ENCODE peak calls at places on chromosome 7, in seven cellular contexts. C is GM10248, S is PC-3, O is cardiac muscle cell, K is fibroblast of lung, U is HCT116, A is fibroblast of mammary gland. N is an unnamed sample.

GRCh38 chr7:83732305-83732704 is 83.4 kb upstream of the SEMA3E start:
- DNase-seq in S (peak), K (peak), A (no peak), C (no peak), U (no peak), O (no peak), N (no peak)

GRCh38 chr7:34153680-34154270 is 248.4 kb downstream of the BMPER start:
- DNase-seq in S (no peak), K (peak), U (no peak), A (peak), O (peak), C (no peak), N (no peak)

GRCh38 chr7:3294432-3295100 is 6.5 kb upstream of the SDK1 start:
- DNase-seq in U (no peak), S (peak), O (no peak), A (no peak), C (no peak), K (no peak), N (no peak)

GRCh38 chr7:127905491-127906330 is 125.5 kb downstream of the LRRC4 start:
- DNase-seq in K (no peak), A (no peak), C (no peak), O (no peak), S (peak), U (no peak), N (no peak)

GRCh38 chr7:21169667-21170605 is 257.9 kb upstream of the SP4 start:
- DNase-seq in O (no peak), A (no peak), C (no peak), U (no peak), S (no peak), K (no peak), N (peak)

GRCh38 chr7:108973075-108973474 is 403.4 kb downstream of the DNAJB9 start:
- DNase-seq in U (peak), K (no peak), O (peak), S (no peak), A (no peak), C (no peak), N (no peak)

GRCh38 chr7:136530831-136531230 is 337.6 kb upstream of the CHRM2 start:
- DNase-seq in A (no peak), K (no peak), C (no peak), S (no peak), U (no peak), O (no peak), N (no peak)

GRCh38 chr7:25844109-25844915 is 307.7 kb upstream of the NFE2L3 start:
- DNase-seq in O (peak), C (no peak), A (peak), S (no peak), U (no peak), K (no peak), N (no peak)

GRCh38 chr7:24972991-24973390 is 7.0 kb downstream of the OSBPL3 start:
- DNase-seq in C (no peak), S (peak), A (peak), U (no peak), K (peak), O (peak), N (no peak)

GRCh38 chr7:107115762-107116540 is 52.9 kb upstream of the HBP1 start:
- DNase-seq in U (no peak), S (no peak), C (no peak), K (no peak), A (no peak), O (no peak), N (no peak)
- TF ChIP-seq CTCF in U (no peak), S (no peak), C (no peak), K (no peak), A (no peak), O (no peak), N (no peak)

GRCh38 chr7:50793947-50794570 is 11.4 kb upstream of the GRB10 start:
- DNase-seq in O (no peak), A (no peak), C (no peak), S (no peak), U (no peak), K (no peak), N (no peak)

GRCh38 chr7:50793115-50793946 is 10.6 kb upstream of the GRB10 start:
- DNase-seq in K (peak), A (peak), C (no peak), S (peak), O (peak), U (no peak), N (peak)

GRCh38 chr7:50795253-50795652 is 12.6 kb upstream of the GRB10 start:
- DNase-seq in S (no peak), A (no peak), O (no peak), U (no peak), K (no peak), C (no peak), N (no peak)

GRCh38 chr7:50798126-50798525 is 15.4 kb upstream of the GRB10 start:
- DNase-seq in C (no peak), A (peak), O (no peak), K (no peak), U (no peak), S (peak), N (no peak)

DNA sequence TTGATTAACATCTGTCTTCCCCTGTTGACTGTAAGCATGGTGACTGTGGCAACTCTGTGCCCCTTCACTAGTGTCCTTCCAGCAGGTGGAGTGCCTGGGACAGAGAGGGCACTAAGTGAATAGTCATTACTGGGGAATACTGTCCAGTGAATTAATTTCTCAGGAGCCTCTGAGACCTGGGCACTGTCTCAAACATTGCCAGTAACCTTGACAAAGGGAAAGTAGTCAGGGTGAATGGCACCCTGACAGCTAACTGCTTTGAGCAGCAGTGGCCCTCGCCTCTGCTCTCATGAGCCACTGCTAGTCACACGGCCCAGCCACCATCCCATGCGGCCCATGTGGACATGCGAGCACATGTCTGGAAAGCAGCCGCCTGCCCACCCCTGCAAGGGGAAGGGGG is 13.1 kb upstream of the GRB10 start:
- DNase-seq in C (no peak), O (no peak), S (peak), K (no peak), U (no peak), A (no peak), N (no peak)
- TF ChIP-seq CTCF in C (no peak), O (no peak), S (peak), K (no peak), U (peak), A (no peak), N (no peak)

GRCh38 chr7:94295805-94296204 is 98.9 kb upstream of the COL1A2 start:
- DNase-seq in C (no peak), U (no peak), S (peak), O (peak), A (peak), K (peak), N (no peak)
- TF ChIP-seq CTCF in C (no peak), U (peak), S (peak), O (peak), A (peak), K (peak), N (no peak)

DNA sequence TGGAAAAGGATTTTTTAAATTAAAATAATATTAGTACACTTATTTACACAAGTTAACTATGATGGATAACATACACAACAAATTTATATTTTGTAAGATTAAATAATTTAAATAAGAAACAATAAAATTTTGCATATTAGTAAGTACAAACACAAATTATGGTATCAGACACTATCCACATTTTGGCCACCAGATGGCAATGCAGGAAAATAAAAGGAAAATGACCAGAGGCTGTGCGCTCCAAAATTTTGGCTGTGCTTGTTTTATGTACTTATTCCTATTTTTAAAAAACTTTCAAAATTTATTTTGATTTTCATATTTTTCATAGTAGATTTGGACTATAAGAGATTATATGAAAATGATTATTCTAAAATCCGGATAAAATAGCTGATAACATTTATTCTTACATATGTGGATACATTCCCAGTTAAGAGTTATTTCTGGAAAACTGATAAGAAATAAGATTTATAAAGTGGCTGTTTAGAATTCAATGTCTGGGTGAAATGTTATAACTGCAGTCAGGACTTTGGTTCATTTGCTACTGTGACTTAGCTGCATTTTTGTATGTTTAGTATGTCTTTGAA is 274.7 kb upstream of the HGF start:
- DNase-seq in C (no peak), S (peak), A (peak), U (peak), K (peak), O (peak), N (no peak)
- TF ChIP-seq CTCF in C (peak), S (peak), A (peak), U (peak), K (peak), O (peak), N (peak)

DNA sequence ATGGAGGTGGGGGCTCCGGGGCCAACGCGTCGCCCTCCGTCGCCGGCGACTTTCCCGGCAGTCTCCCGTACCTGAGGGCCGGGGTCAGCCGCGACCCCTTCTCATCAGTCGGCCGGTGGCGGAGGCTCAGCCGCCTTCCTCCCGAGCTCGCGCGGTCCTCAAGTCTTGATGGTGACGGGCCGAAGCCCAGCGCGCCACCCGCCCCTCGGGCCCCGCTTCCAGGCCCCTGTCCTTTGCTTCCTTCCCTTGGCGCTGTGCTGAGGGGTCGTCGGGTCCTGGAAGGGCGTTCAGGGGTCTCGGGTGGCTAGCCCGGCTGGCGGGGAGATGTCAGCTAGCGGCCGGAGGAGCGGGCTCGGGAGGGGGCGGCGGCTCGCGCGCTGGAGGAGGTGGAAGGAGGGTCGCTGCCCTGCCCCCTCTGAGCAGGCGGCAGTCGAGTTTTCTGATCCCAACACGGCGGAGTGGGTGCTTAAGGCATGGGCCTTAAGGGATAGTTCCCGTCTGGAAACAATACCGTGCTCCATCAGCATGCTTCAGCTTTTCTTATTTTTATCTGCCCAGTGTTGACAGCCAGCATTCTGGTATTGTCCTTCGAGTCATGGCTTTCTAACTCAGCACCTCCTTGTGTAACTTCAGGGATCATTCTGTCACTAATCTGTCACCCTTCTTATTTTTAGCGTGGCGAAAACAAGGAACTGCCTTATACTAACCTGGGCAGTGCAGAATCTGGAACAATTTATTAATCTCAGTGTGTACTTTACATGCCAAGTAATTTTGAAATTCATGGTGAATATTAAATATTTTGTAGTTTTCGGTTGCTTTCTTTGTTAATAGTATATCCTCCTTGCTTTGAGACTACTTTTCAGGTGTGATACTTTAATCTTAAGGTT is 748 bp downstream of the PHTF2 start:
- DNase-seq in K (peak), C (peak), S (peak), O (peak), U (peak), A (peak), N (peak)
- TF ChIP-seq CTCF in K (no peak), C (no peak), S (no peak), O (no peak), U (no peak), A (no peak), N (peak)

DNA sequence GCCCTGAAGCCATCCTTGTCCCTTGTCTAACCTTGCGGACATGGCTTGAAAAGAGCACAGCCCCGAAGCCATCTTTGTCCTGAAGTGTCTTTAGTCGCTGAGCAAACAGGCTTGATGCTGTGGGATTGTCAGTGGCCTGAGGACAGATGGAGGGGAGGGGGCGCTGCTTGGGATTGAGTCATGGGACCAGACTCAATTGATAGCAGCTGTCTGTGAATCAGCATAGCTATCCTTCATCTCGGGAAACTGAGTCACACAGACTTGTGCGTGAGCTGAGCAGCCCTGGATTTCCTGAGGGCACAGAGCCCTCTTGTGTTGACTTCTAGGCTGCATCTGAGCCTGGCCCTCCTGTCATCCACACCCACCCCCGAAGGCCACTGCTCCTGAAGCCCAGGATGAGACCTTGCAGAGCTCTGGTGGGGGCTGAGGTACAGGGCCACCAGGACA is 14.4 kb downstream of the MYO1G start:
- DNase-seq in C (no peak), K (no peak), A (peak), O (no peak), S (no peak), U (no peak), N (peak)
- TF ChIP-seq CTCF in C (peak), K (peak), A (peak), O (peak), S (peak), U (peak), N (no peak)

DNA sequence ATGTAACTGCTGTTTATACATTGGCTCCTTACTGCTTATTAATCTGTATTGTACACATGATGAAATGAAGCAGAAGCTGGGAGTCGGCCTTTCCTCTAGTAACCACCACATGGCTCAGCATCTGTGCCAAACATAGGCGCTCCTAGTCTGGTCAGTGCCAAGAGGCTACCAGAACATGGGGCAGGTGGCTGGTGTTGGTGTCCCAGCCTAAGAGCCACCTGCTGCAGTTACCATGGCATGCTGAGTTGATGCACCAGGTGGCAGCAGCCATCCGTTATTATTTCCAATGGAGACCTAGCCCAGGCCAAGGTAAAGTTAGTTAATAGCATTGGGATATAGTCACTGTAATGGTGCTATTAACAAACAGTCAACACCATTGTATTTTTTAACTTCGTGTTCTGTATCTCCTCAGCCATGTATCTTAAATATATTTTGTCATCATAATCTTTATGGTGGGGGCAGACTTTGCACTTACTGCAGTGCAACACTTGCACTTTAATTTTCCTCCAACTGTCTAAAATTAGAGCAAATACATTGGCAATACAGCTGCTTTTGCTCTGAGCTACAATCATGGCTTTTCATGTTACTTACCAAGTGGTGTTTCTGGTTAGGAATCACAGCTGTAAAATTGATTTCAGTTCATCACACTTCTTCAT is 33.1 kb downstream of the HBP1 start:
- DNase-seq in U (peak), C (peak), S (peak), A (peak), O (peak), K (peak), N (peak)
- TF ChIP-seq CTCF in U (peak), C (peak), S (peak), A (peak), O (peak), K (peak), N (peak)

GRCh38 chr7:56063882-56064625 is at the start of gene SUMF2:
- DNase-seq in A (peak), C (peak), O (peak), S (peak), U (peak), K (peak), N (peak)
- TF ChIP-seq CTCF in A (no peak), C (no peak), O (peak), S (no peak), U (no peak), K (peak), N (no peak)